ENCODE peak calls at places on chromosomes 3 and 15, in eight cellular contexts. One of them, this sample, is unnamed.
A peak's percentile ranks its signal among the peaks of the same experiment; 100 is the strongest.

GRCh38 chr3:160981217-160981938 is 123.8 kb downstream of the B3GALNT1 start:
- DNase-seq in tibial artery: peak; percentile 48
- DNase-seq in psoas muscle: no peak
- DNase-seq in fibroblast of mammary gland: peak; percentile 23
- DNase-seq in Peyer's patch: peak; percentile 16
- DNase-seq in left lung: peak; percentile 42
- DNase-seq in HepG2: no peak
- DNase-seq in tibial nerve: peak; percentile 14
- DNase-seq in this sample: peak; percentile 4

GRCh38 chr15:95929232-95929846 is 401.2 kb upstream of the NR2F2 start:
- DNase-seq in tibial artery: no peak
- DNase-seq in psoas muscle: no peak
- DNase-seq in fibroblast of mammary gland: no peak
- DNase-seq in Peyer's patch: no peak
- DNase-seq in left lung: no peak
- DNase-seq in HepG2: no peak
- DNase-seq in tibial nerve: no peak
- DNase-seq in this sample: peak; percentile 93

GRCh38 chr3:70000028-70000410 is 486 bp downstream of the SAMMSON start:
- DNase-seq in tibial artery: no peak
- DNase-seq in psoas muscle: no peak
- DNase-seq in fibroblast of mammary gland: no peak
- DNase-seq in Peyer's patch: no peak
- DNase-seq in left lung: no peak
- DNase-seq in HepG2: no peak
- DNase-seq in tibial nerve: no peak
- DNase-seq in this sample: no peak

GRCh38 chr3:57017481-57017880 is 43.0 kb upstream of the SPATA12 start:
- DNase-seq in tibial artery: peak; percentile 42
- DNase-seq in psoas muscle: no peak
- DNase-seq in fibroblast of mammary gland: peak; percentile 52
- DNase-seq in Peyer's patch: no peak
- DNase-seq in left lung: no peak
- DNase-seq in HepG2: peak; percentile 24
- DNase-seq in tibial nerve: no peak
- DNase-seq in this sample: no peak

GRCh38 chr3:57956119-57956832 is 51.9 kb upstream of the FLNB start:
- DNase-seq in tibial artery: no peak
- DNase-seq in psoas muscle: no peak
- DNase-seq in fibroblast of mammary gland: peak; percentile 96
- DNase-seq in Peyer's patch: no peak
- DNase-seq in left lung: no peak
- DNase-seq in HepG2: no peak
- DNase-seq in tibial nerve: no peak
- DNase-seq in this sample: peak; percentile 93

GRCh38 chr15:51144021-51144532 is 49.4 kb upstream of the TNFAIP8L3 start:
- DNase-seq in tibial artery: no peak
- DNase-seq in psoas muscle: no peak
- DNase-seq in fibroblast of mammary gland: peak; percentile 93
- DNase-seq in Peyer's patch: no peak
- DNase-seq in left lung: no peak
- DNase-seq in HepG2: no peak
- DNase-seq in tibial nerve: no peak
- DNase-seq in this sample: peak; percentile 44

GRCh38 chr15:80003171-80003570 is 32.2 kb upstream of the BCL2A1 start:
- DNase-seq in tibial artery: no peak
- DNase-seq in psoas muscle: no peak
- DNase-seq in fibroblast of mammary gland: peak; percentile 29
- DNase-seq in Peyer's patch: no peak
- DNase-seq in left lung: no peak
- DNase-seq in HepG2: no peak
- DNase-seq in tibial nerve: no peak
- DNase-seq in this sample: no peak

GRCh38 chr3:150721285-150722130 is 17.8 kb upstream of the ERICH6 start:
- DNase-seq in tibial artery: no peak
- DNase-seq in psoas muscle: no peak
- DNase-seq in fibroblast of mammary gland: peak; percentile 70
- DNase-seq in Peyer's patch: no peak
- DNase-seq in left lung: no peak
- DNase-seq in HepG2: peak; percentile 67
- DNase-seq in tibial nerve: no peak
- DNase-seq in this sample: peak; percentile 75

GRCh38 chr3:195893916-195894315 is 14.4 kb downstream of the TNK2 start:
- DNase-seq in tibial artery: no peak
- DNase-seq in psoas muscle: peak; percentile 50
- DNase-seq in fibroblast of mammary gland: no peak
- DNase-seq in Peyer's patch: no peak
- DNase-seq in left lung: no peak
- DNase-seq in HepG2: no peak
- DNase-seq in tibial nerve: no peak
- DNase-seq in this sample: no peak

GRCh38 chr3:8843347-8843746 is 73.9 kb upstream of the OXTR start:
- DNase-seq in tibial artery: no peak
- DNase-seq in psoas muscle: no peak
- DNase-seq in fibroblast of mammary gland: no peak
- DNase-seq in Peyer's patch: no peak
- DNase-seq in left lung: no peak
- DNase-seq in HepG2: no peak
- DNase-seq in tibial nerve: no peak
- DNase-seq in this sample: no peak

GRCh38 chr15:101277038-101277822 is at the start of gene SELENOS:
- DNase-seq in tibial artery: peak; percentile 90
- DNase-seq in psoas muscle: peak; percentile 96
- DNase-seq in fibroblast of mammary gland: peak; percentile 81
- DNase-seq in Peyer's patch: peak; percentile 89
- DNase-seq in left lung: peak; percentile 89
- DNase-seq in HepG2: peak; percentile 77
- DNase-seq in tibial nerve: peak; percentile 87
- DNase-seq in this sample: peak; percentile 94

GRCh38 chr15:70566989-70567388 is 196.4 kb downstream of the UACA start:
- DNase-seq in tibial artery: no peak
- DNase-seq in psoas muscle: no peak
- DNase-seq in fibroblast of mammary gland: no peak
- DNase-seq in Peyer's patch: no peak
- DNase-seq in left lung: no peak
- DNase-seq in HepG2: no peak
- DNase-seq in tibial nerve: no peak
- DNase-seq in this sample: no peak

GRCh38 chr15:70573121-70573850 is 190.1 kb downstream of the UACA start:
- DNase-seq in tibial artery: no peak
- DNase-seq in psoas muscle: no peak
- DNase-seq in fibroblast of mammary gland: no peak
- DNase-seq in Peyer's patch: no peak
- DNase-seq in left lung: no peak
- DNase-seq in HepG2: no peak
- DNase-seq in tibial nerve: no peak
- DNase-seq in this sample: no peak

GRCh38 chr15:70566047-70566835 is 197.1 kb downstream of the UACA start:
- DNase-seq in tibial artery: no peak
- DNase-seq in psoas muscle: no peak
- DNase-seq in fibroblast of mammary gland: no peak
- DNase-seq in Peyer's patch: no peak
- DNase-seq in left lung: no peak
- DNase-seq in HepG2: no peak
- DNase-seq in tibial nerve: no peak
- DNase-seq in this sample: peak; percentile 7

GRCh38 chr15:70569718-70570231 is 193.6 kb downstream of the UACA start:
- DNase-seq in tibial artery: no peak
- DNase-seq in psoas muscle: no peak
- DNase-seq in fibroblast of mammary gland: no peak
- DNase-seq in Peyer's patch: no peak
- DNase-seq in left lung: no peak
- DNase-seq in HepG2: peak; percentile 15
- DNase-seq in tibial nerve: no peak
- DNase-seq in this sample: peak; percentile 65

GRCh38 chr15:70569139-70569717 is 194.1 kb downstream of the UACA start:
- DNase-seq in tibial artery: no peak
- DNase-seq in psoas muscle: no peak
- DNase-seq in fibroblast of mammary gland: peak; percentile 66
- DNase-seq in Peyer's patch: no peak
- DNase-seq in left lung: no peak
- DNase-seq in HepG2: peak; percentile 68
- DNase-seq in tibial nerve: no peak
- DNase-seq in this sample: peak; percentile 88
- TF ChIP-seq CTCF in tibial artery: peak; percentile 35
- TF ChIP-seq CTCF in psoas muscle: peak; percentile 32
- TF ChIP-seq CTCF in fibroblast of mammary gland: peak; percentile 61
- TF ChIP-seq CTCF in Peyer's patch: peak; percentile 21
- TF ChIP-seq CTCF in left lung: peak; percentile 8
- TF ChIP-seq CTCF in HepG2: peak; percentile 85
- TF ChIP-seq CTCF in tibial nerve: peak; percentile 31
- TF ChIP-seq CTCF in this sample: peak; percentile 84

GRCh38 chr15:61226313-61227250 is 2.5 kb downstream of the RORA start:
- DNase-seq in tibial artery: no peak
- DNase-seq in psoas muscle: no peak
- DNase-seq in fibroblast of mammary gland: no peak
- DNase-seq in Peyer's patch: no peak
- DNase-seq in left lung: no peak
- DNase-seq in HepG2: no peak
- DNase-seq in tibial nerve: no peak
- DNase-seq in this sample: no peak

GRCh38 chr15:61228025-61228901 is 839 bp downstream of the RORA start:
- DNase-seq in tibial artery: no peak
- DNase-seq in psoas muscle: peak; percentile 59
- DNase-seq in fibroblast of mammary gland: peak; percentile 40
- DNase-seq in Peyer's patch: no peak
- DNase-seq in left lung: no peak
- DNase-seq in HepG2: no peak
- DNase-seq in tibial nerve: no peak
- DNase-seq in this sample: peak; percentile 27

GRCh38 chr15:61222010-61222409 is 7.1 kb downstream of the RORA start:
- DNase-seq in tibial artery: no peak
- DNase-seq in psoas muscle: no peak
- DNase-seq in fibroblast of mammary gland: no peak
- DNase-seq in Peyer's patch: no peak
- DNase-seq in left lung: no peak
- DNase-seq in HepG2: no peak
- DNase-seq in tibial nerve: no peak
- DNase-seq in this sample: no peak

GRCh38 chr15:61232266-61232665 is 3.2 kb upstream of the RORA start:
- DNase-seq in tibial artery: no peak
- DNase-seq in psoas muscle: no peak
- DNase-seq in fibroblast of mammary gland: no peak
- DNase-seq in Peyer's patch: no peak
- DNase-seq in left lung: no peak
- DNase-seq in HepG2: no peak
- DNase-seq in tibial nerve: no peak
- DNase-seq in this sample: no peak

GRCh38 chr15:61227269-61228024 is 1.7 kb downstream of the RORA start:
- DNase-seq in tibial artery: no peak
- DNase-seq in psoas muscle: peak; percentile 57
- DNase-seq in fibroblast of mammary gland: peak; percentile 65
- DNase-seq in Peyer's patch: no peak
- DNase-seq in left lung: no peak
- DNase-seq in HepG2: no peak
- DNase-seq in tibial nerve: no peak
- DNase-seq in this sample: peak; percentile 30
- H3K4me3 ChIP-seq in tibial artery: peak overlapping the region; percentile 84
- H3K4me3 ChIP-seq in psoas muscle: peak overlapping the region; percentile 75
- H3K4me3 ChIP-seq in fibroblast of mammary gland: peak overlapping the region; percentile 62
- H3K4me3 ChIP-seq in Peyer's patch: peak overlapping the region; percentile 61
- H3K4me3 ChIP-seq in left lung: peak overlapping the region; percentile 45
- H3K4me3 ChIP-seq in HepG2: peak overlapping the region; percentile 52
- H3K4me3 ChIP-seq in tibial nerve: peak overlapping the region; percentile 50
- H3K4me3 ChIP-seq in this sample: peak overlapping the region; percentile 66

GRCh38 chr3:67595424-67595823 is 59.0 kb downstream of the SUCLG2 start:
- DNase-seq in tibial artery: no peak
- DNase-seq in psoas muscle: no peak
- DNase-seq in fibroblast of mammary gland: no peak
- DNase-seq in Peyer's patch: no peak
- DNase-seq in left lung: no peak
- DNase-seq in HepG2: peak; percentile 23
- DNase-seq in tibial nerve: no peak
- DNase-seq in this sample: no peak
- TF ChIP-seq CTCF in tibial artery: no peak
- TF ChIP-seq CTCF in psoas muscle: no peak
- TF ChIP-seq CTCF in fibroblast of mammary gland: no peak
- TF ChIP-seq CTCF in Peyer's patch: no peak
- TF ChIP-seq CTCF in left lung: no peak
- TF ChIP-seq CTCF in HepG2: no peak
- TF ChIP-seq CTCF in tibial nerve: no peak
- TF ChIP-seq CTCF in this sample: no peak

DNA sequence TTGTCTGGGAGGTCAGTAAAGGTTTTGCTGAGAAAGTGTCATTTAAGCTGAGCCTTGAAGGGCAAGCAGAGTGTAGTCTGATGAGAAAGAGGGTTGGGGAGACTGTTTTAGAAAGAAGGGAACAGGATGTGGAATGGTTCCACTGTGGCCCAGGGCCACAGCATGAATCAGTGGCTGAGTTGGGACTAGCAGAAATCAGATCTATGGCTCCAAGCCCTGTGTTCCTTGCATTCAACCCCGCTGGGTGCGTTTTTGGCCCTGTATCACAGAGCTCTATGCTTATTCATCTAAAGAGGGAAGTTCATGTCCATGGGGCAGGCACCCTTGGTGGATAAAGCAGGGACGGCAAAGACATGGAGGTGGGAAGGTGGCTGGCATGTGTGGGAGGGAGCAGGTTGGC is 151.3 kb downstream of the CACNA1D start:
- DNase-seq in tibial artery: no peak
- DNase-seq in psoas muscle: peak; percentile 54
- DNase-seq in fibroblast of mammary gland: no peak
- DNase-seq in Peyer's patch: no peak
- DNase-seq in left lung: no peak
- DNase-seq in HepG2: no peak
- DNase-seq in tibial nerve: no peak
- DNase-seq in this sample: no peak
- H3K4me3 ChIP-seq in tibial artery: no peak overlapping the region
- H3K4me3 ChIP-seq in psoas muscle: no peak overlapping the region
- H3K4me3 ChIP-seq in fibroblast of mammary gland: no peak overlapping the region
- H3K4me3 ChIP-seq in Peyer's patch: no peak overlapping the region
- H3K4me3 ChIP-seq in left lung: no peak overlapping the region
- H3K4me3 ChIP-seq in HepG2: no peak overlapping the region
- H3K4me3 ChIP-seq in tibial nerve: no peak overlapping the region
- H3K4me3 ChIP-seq in this sample: no peak overlapping the region

DNA sequence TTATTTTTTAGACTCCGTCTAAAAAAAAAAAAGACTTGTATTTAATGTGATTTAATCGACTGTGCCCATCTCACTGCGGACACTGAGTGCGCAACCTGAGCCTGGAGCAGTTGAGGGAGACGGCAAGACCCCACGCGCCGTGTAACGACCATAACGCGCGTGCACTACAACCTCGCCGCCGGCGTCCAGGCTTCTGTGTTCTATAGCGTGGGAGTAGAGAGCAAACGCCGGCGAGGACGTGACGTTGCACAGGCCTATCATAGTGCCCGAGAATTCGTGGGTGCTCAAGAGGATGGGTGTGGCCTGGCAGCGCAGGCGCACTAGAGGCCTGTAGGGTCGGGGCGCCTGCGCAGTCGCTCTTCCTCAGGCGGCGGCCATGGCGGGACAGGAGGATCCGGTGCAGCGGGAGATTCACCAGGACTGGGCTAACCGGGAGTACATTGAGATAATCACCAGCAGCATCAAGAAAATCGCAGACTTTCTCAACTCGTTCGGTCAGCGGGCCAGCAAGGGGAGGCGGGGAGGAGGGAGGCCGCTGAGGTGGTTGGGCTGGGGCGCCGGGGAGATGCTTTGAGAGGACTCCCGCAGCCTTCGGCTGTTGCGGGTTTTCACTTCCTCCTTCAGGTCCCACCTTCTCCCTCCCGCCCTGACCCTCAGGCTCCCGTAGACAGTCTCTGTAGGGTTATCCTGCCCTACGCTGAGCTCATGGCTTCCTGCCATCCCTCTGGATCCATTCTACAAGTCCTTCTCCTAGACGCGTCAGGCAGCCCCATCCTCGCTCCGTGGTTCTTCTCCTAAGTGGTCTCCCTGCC is at the start of gene BRK1:
- DNase-seq in tibial artery: peak; percentile 96
- DNase-seq in psoas muscle: peak; percentile 97
- DNase-seq in fibroblast of mammary gland: peak; percentile 96
- DNase-seq in Peyer's patch: peak; percentile 97
- DNase-seq in left lung: peak; percentile 97
- DNase-seq in HepG2: peak; percentile 94
- DNase-seq in tibial nerve: peak; percentile 88
- DNase-seq in this sample: peak; percentile 97
- TF ChIP-seq CTCF in tibial artery: no peak
- TF ChIP-seq CTCF in psoas muscle: no peak
- TF ChIP-seq CTCF in fibroblast of mammary gland: no peak
- TF ChIP-seq CTCF in Peyer's patch: no peak
- TF ChIP-seq CTCF in left lung: no peak
- TF ChIP-seq CTCF in HepG2: no peak
- TF ChIP-seq CTCF in tibial nerve: no peak
- TF ChIP-seq CTCF in this sample: no peak